ENCODE peak calls at places on chromosome 3, in four cellular contexts. D is HCT116, Z is A549, I is SK-N-SH. B is an unnamed sample.

GRCh38 chr3:194588741-194589140 is 44.5 kb downstream of the TMEM44 start:
- DNase-seq in D (no peak), Z (no peak), I (no peak), B (no peak)

GRCh38 chr3:61899700-61900462 is 338.5 kb downstream of the PTPRG start:
- DNase-seq in D (no peak), Z (no peak), I (no peak), B (no peak)

GRCh38 chr3:55488398-55489055 is 1.4 kb upstream of the WNT5A start:
- DNase-seq in D (no peak), Z (peak), I (peak), B (no peak)

GRCh38 chr3:63333815-63334214 is 55.7 kb downstream of the SYNPR start:
- DNase-seq in D (no peak), Z (no peak), I (no peak), B (no peak)

GRCh38 chr3:30333903-30334302 is 272.5 kb upstream of the TGFBR2 start:
- DNase-seq in D (no peak), Z (no peak), I (no peak), B (no peak)

GRCh38 chr3:81451611-81452010 is 309.8 kb downstream of the GBE1 start:
- DNase-seq in D (no peak), Z (no peak), I (no peak), B (no peak)

GRCh38 chr3:26029323-26029722 is 239.4 kb downstream of the OXSM start:
- DNase-seq in D (no peak), Z (no peak), I (no peak), B (no peak)

GRCh38 chr3:159807137-159808028 is 181.3 kb upstream of the IL12A start:
- DNase-seq in D (no peak), Z (no peak), I (no peak), B (no peak)

GRCh38 chr3:89113887-89114840 is 6.7 kb downstream of the EPHA3 start:
- DNase-seq in D (no peak), Z (no peak), I (peak), B (no peak)

GRCh38 chr3:105093853-105094252 is 272.9 kb upstream of the ALCAM start:
- DNase-seq in D (no peak), Z (no peak), I (no peak), B (no peak)

GRCh38 chr3:160697628-160698382 is 20.8 kb downstream of the ARL14 start:
- DNase-seq in D (no peak), Z (no peak), I (no peak), B (no peak)

GRCh38 chr3:19107719-19108118 is 40.6 kb upstream of the KCNH8 start:
- DNase-seq in D (no peak), Z (no peak), I (no peak), B (no peak)

GRCh38 chr3:19106307-19106706 is 42.0 kb upstream of the KCNH8 start:
- DNase-seq in D (no peak), Z (no peak), I (no peak), B (no peak)

GRCh38 chr3:19104459-19104858 is 43.9 kb upstream of the KCNH8 start:
- DNase-seq in D (no peak), Z (no peak), I (no peak), B (no peak)

GRCh38 chr3:19105826-19106225 is 42.5 kb upstream of the KCNH8 start:
- DNase-seq in D (no peak), Z (no peak), I (no peak), B (peak)

GRCh38 chr3:19103510-19103909 is 44.8 kb upstream of the KCNH8 start:
- DNase-seq in D (no peak), Z (no peak), I (no peak), B (no peak)
- H3K4me3 ChIP-seq in D (no peak), Z (no peak), I (no peak), B (no peak)

DNA sequence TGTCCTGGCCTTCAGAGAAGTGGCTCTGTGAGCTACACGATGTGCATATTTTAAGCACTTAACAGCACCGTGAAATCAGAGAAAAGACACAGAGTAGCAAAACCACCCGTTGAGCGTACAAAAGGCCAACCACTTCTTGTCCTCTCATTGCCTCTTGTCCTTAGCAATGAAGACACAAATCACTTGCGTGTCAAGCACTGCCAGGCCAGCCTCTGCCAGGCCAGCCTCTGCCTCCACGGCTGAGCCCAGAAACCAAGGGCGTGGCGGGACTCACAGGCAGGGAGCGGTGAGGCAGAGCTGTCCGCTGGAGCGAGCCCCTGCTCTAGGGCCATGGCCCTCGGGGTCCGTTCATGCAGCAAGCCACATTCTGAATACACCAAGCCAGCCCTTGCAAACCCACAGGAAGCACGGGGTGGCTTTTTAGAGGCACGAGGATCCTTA is 4.0 kb downstream of the MUC4 start:
- DNase-seq in D (no peak), Z (no peak), I (no peak), B (no peak)
- TF ChIP-seq MAX in D (no peak), Z (no peak), I (no peak), B (no peak)

GRCh38 chr3:9727743-9728142 is 3.8 kb upstream of the BRPF1 start:
- DNase-seq in D (no peak), Z (no peak), I (no peak), B (peak)

GRCh38 chr3:9725775-9726174 is 5.8 kb upstream of the BRPF1 start:
- DNase-seq in D (no peak), Z (no peak), I (no peak), B (no peak)

GRCh38 chr3:9730747-9731205 is 759 bp upstream of the BRPF1 start:
- DNase-seq in D (no peak), Z (peak), I (no peak), B (peak)

GRCh38 chr3:9729419-9729818 is 2.1 kb upstream of the BRPF1 start:
- DNase-seq in D (no peak), Z (no peak), I (no peak), B (no peak)

DNA sequence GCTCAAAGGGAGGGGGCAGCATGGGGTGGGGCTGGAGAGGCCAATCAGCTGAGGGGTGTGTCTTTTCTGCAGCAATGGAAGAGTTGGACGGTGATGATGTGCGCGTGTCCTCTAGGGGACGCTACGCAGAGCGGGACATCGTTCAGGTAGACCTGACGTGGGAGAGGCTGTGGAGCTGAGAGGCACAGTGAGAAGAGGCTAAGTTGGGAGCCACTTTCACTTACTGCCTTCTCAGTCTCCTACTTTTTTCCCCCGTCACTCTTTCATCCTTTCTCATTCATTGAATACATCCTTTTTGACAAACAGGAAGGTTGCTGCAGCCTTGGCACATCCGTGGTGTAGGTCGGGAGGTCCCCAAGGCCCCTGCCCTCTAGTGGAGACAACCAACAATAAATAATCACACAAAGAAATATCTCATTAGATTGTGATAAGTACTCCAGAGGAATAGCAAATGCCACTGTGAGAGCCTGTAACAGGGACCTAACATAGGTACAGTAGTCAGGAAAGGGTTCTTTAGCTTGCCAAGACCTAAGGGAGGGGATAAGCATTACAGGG is 4.4 kb upstream of the BRPF1 start:
- DNase-seq in D (peak), Z (peak), I (peak), B (peak)
- TF ChIP-seq CTCF in D (peak), Z (peak), I (peak), B (peak)

DNA sequence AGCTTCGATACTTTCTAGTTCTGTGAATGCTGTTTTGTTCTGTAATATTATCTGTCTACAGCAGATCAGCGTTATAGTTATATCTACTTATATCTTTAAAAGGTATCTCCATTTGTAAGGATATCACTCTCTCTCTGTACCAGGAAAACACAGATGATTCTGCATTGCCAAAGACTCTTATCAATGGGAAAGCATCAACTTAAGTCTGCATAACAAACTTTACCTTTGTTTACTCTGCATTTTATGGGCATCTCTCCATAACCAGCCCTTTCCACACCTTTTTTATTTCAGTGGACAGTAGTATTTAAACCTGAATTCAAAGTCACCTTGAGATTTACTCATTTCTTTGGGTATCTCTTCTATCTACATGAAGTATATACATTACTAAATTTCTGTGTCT is 238.7 kb upstream of the GRM7 start:
- DNase-seq in D (no peak), Z (no peak), I (no peak), B (no peak)
- H3K4me3 ChIP-seq in D (no peak), Z (no peak), I (no peak), B (no peak)

DNA sequence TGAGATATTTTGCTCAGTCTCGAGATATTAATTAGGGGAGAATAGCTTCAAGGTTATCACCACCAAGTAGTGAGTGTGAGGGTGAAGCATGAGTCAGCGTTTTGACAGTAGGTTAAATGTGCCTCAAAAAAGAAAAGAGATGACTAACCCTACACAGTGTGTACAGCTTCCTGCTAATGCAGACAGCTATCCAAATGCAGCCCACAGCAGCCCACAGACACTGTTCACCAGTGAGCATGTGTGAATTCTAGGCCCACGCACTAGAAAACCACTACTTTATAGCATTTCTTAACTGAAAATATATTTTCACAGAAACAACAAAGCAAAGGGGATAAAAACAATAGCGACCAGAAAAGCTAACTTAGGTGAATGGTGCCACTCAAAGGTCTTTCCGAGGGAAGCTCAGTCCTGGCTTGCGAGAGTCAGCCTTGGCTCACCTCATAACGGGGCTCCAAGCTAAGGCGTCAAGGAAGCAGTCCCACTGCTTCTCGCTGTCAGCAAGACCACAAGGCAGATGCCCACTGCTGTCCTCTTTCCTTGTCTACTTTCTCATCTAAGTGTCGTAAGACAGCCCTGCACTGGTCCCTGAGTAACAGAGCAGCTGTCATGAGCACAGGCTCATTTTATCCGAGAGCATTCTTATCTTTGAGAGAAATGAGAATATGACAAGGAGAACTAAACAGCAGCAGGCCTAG is 47.6 kb downstream of the TXNRD3 start:
- DNase-seq in D (no peak), Z (no peak), I (no peak), B (peak)
- TF ChIP-seq MAX in D (no peak), Z (no peak), I (no peak), B (peak)

DNA sequence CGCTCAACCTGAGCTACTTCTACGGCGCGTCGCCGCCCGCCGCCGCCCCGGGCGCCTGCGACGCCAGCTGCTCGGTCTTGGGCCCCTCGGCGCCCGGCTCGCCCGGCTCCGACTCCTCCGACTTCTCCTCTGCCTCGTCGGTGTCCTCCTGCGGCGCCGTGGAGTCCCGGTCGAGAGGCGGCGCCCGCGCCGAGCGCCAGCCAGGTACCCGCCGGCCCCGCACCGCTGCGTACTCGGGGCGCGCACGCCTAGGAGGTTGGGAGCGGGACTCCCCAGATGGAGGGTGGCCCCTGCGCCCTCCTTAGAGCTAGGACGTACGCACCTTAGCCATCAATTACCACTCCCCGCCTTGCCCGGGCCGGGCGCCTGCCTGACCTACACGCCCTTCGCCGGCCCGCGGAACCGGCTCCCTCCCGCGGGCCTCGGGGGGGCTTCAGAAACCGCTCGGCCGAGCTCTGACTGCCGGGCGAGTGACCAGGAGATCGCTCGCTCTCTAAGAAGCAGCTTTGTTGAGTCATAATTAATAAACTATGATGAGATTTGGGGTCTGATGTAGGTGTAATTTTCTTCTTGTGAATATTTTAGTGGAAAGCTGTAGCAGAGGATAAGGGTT is 506 bp downstream of the NFKBIZ start:
- DNase-seq in D (no peak), Z (no peak), I (peak), B (peak)
- TF ChIP-seq CTCF in D (no peak), Z (peak), I (no peak), B (no peak)

DNA sequence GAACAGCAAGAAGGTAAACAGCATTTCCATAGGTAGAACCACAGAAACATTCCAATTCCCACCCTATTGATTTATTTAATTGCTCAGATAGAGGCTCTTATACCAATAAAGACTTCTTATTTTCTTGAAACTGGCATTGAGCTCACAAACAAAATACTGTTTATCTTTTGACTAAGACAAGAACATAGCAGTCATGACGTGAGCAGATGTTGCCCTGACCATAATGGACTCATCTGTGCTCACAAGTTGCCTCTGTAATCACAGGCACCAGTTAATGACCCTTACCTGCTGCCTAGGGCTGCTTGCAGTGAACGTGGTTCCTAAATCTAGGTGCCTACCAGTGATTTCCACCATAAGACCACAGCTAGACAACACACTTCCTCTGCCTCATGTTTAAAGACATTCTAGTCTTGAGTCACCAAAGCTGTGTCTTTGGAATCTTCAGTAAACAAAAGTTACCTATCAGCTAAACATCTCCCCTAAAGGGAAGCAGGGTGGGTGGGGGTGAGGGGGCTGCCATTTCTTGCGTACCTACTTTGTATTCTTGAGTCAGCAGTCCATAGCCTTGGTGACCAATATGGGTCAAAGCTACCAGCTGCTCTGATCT is 2.1 kb downstream of the FYCO1 start:
- DNase-seq in D (no peak), Z (no peak), I (no peak), B (peak)
- H3K4me3 ChIP-seq in D (no peak), Z (no peak), I (no peak), B (peak)

GRCh38 chr3:133703915-133704314 is 42.2 kb upstream of the TOPBP1 start:
- DNase-seq in D (no peak), Z (no peak), I (no peak), B (no peak)
- TF ChIP-seq MAX in D (no peak), Z (no peak), I (no peak), B (no peak)

GRCh38 chr3:125602752-125603649 is 7.7 kb upstream of the OSBPL11 start:
- DNase-seq in D (peak), Z (no peak), I (no peak), B (no peak)
- TF ChIP-seq CTCF in D (peak), Z (no peak), I (peak), B (no peak)